ENCODE peak calls at places on chromosomes 5 and 9, in seven cellular contexts. One of them, this sample, is unnamed.

GRCh38 chr9:127955294-127956015 is 17.8 kb upstream of the DPM2 start:
- DNase-seq in fibroblast of lung: no peak
- DNase-seq in mammary epithelial cell: peak; percentile 84
- DNase-seq in AG09309: no peak
- DNase-seq in fibroblast of the aortic adventitia: no peak
- DNase-seq in sigmoid colon: peak; percentile 89
- DNase-seq in foreskin fibroblast: peak; percentile 48
- DNase-seq in this sample: no peak

GRCh38 chr9:100619665-100620064 is 41.8 kb downstream of the CAVIN4 start:
- DNase-seq in mammary epithelial cell: no peak
- DNase-seq in sigmoid colon: no peak
- DNase-seq in fibroblast of lung: no peak
- DNase-seq in AG09309: no peak
- DNase-seq in fibroblast of the aortic adventitia: no peak
- DNase-seq in foreskin fibroblast: no peak
- DNase-seq in this sample: no peak

GRCh38 chr5:110572709-110573108 is 153.8 kb downstream of the TMEM232 start:
- DNase-seq in mammary epithelial cell: no peak
- DNase-seq in foreskin fibroblast: no peak
- DNase-seq in fibroblast of the aortic adventitia: no peak
- DNase-seq in AG09309: no peak
- DNase-seq in sigmoid colon: no peak
- DNase-seq in fibroblast of lung: no peak
- DNase-seq in this sample: no peak

GRCh38 chr5:141524604-141525597 is 36.0 kb downstream of the PCDHGC5 start:
- DNase-seq in foreskin fibroblast: peak; percentile 98
- DNase-seq in mammary epithelial cell: peak; percentile 90
- DNase-seq in AG09309: peak; percentile 92
- DNase-seq in sigmoid colon: peak; percentile 96
- DNase-seq in fibroblast of lung: peak; percentile 99
- DNase-seq in fibroblast of the aortic adventitia: peak; percentile 98
- DNase-seq in this sample: peak; percentile 97

GRCh38 chr5:132293992-132294727 is at the start of gene SLC22A4:
- DNase-seq in fibroblast of lung: peak; percentile 91
- DNase-seq in mammary epithelial cell: peak; percentile 91
- DNase-seq in foreskin fibroblast: peak; percentile 98
- DNase-seq in fibroblast of the aortic adventitia: peak; percentile 85
- DNase-seq in sigmoid colon: peak; percentile 98
- DNase-seq in AG09309: peak; percentile 68
- DNase-seq in this sample: peak; percentile 96

GRCh38 chr9:116574027-116574679 is 113.0 kb upstream of the TRIM32 start:
- DNase-seq in AG09309: no peak
- DNase-seq in fibroblast of the aortic adventitia: peak; percentile 64
- DNase-seq in foreskin fibroblast: no peak
- DNase-seq in fibroblast of lung: no peak
- DNase-seq in mammary epithelial cell: no peak
- DNase-seq in sigmoid colon: no peak
- DNase-seq in this sample: no peak

GRCh38 chr5:72618699-72619098 is 111.5 kb upstream of the ZNF366 start:
- DNase-seq in fibroblast of the aortic adventitia: no peak
- DNase-seq in mammary epithelial cell: no peak
- DNase-seq in fibroblast of lung: peak; percentile 64
- DNase-seq in sigmoid colon: no peak
- DNase-seq in foreskin fibroblast: peak; percentile 82
- DNase-seq in AG09309: no peak
- DNase-seq in this sample: no peak

GRCh38 chr5:170162631-170163321 is 57.1 kb downstream of the FOXI1 start:
- DNase-seq in fibroblast of the aortic adventitia: no peak
- DNase-seq in foreskin fibroblast: no peak
- DNase-seq in sigmoid colon: no peak
- DNase-seq in AG09309: no peak
- DNase-seq in mammary epithelial cell: no peak
- DNase-seq in fibroblast of lung: no peak
- DNase-seq in this sample: no peak

GRCh38 chr5:56480305-56481146 is 247.4 kb upstream of the ANKRD55 start:
- DNase-seq in foreskin fibroblast: peak; percentile 67
- DNase-seq in fibroblast of lung: peak; percentile 48
- DNase-seq in AG09309: no peak
- DNase-seq in fibroblast of the aortic adventitia: peak; percentile 47
- DNase-seq in sigmoid colon: peak; percentile 78
- DNase-seq in mammary epithelial cell: peak; percentile 65
- DNase-seq in this sample: peak; percentile 72

DNA sequence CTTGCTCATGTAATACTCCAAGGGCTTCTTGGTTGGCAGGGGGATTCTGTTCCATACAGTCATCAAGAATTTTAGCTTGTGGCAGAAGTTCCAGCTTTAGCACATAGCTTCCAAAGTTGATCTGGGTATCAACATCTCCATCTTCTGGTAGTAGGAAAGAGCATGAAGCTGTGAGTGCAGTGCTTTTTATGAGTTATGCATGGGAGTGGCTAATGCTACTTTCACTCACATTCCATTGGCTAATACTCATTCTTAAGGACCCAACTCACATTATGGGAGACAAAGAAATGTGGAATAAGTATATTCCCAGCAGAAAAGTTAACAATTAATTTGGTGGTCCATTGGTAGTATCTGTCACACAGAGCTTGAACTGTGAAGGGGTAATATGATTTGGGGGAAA is 194.2 kb upstream of the CHD1 start:
- DNase-seq in sigmoid colon: no peak
- DNase-seq in fibroblast of the aortic adventitia: no peak
- DNase-seq in foreskin fibroblast: no peak
- DNase-seq in fibroblast of lung: no peak
- DNase-seq in mammary epithelial cell: peak; percentile 9
- DNase-seq in AG09309: no peak
- DNase-seq in this sample: no peak
- TF ChIP-seq CTCF in sigmoid colon: no peak
- TF ChIP-seq CTCF in fibroblast of the aortic adventitia: no peak
- TF ChIP-seq CTCF in foreskin fibroblast: no peak
- TF ChIP-seq CTCF in fibroblast of lung: no peak
- TF ChIP-seq CTCF in mammary epithelial cell: no peak
- TF ChIP-seq CTCF in AG09309: no peak
- TF ChIP-seq CTCF in this sample: no peak

DNA sequence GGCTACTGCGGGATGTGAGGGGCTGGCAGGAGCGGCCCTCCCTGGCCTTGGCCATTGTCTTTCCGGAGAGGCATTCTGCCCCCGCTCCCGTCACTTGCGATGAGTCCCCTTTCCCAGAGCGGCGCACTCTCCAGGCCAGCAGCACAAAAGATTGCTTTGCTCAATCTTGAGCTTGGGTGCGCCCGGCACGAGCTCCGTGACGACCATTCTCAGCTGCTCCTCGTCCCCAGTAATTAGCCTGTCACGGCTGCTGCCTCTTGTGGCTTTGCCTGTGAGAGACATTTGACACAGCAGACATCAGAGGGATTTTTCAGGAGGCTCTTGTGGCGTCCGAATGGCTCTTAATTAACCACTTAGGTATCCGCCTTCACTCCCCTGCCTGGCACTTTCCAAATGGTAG is 397.9 kb upstream of the IRX1 start:
- DNase-seq in fibroblast of lung: no peak
- DNase-seq in sigmoid colon: no peak
- DNase-seq in mammary epithelial cell: no peak
- DNase-seq in foreskin fibroblast: no peak
- DNase-seq in AG09309: no peak
- DNase-seq in fibroblast of the aortic adventitia: no peak
- DNase-seq in this sample: peak; percentile 1
- H3K4me3 ChIP-seq in fibroblast of lung: no peak overlapping the region
- H3K4me3 ChIP-seq in sigmoid colon: no peak overlapping the region
- H3K4me3 ChIP-seq in mammary epithelial cell: no peak overlapping the region
- H3K4me3 ChIP-seq in foreskin fibroblast: no peak overlapping the region
- H3K4me3 ChIP-seq in AG09309: no peak overlapping the region
- H3K4me3 ChIP-seq in fibroblast of the aortic adventitia: no peak overlapping the region
- H3K4me3 ChIP-seq in this sample: no peak overlapping the region

GRCh38 chr9:37496020-37496419 is 10.3 kb downstream of the POLR1E start:
- DNase-seq in foreskin fibroblast: no peak
- DNase-seq in sigmoid colon: no peak
- DNase-seq in mammary epithelial cell: no peak
- DNase-seq in fibroblast of the aortic adventitia: no peak
- DNase-seq in AG09309: no peak
- DNase-seq in fibroblast of lung: no peak
- DNase-seq in this sample: no peak
- TF ChIP-seq CTCF in foreskin fibroblast: no peak
- TF ChIP-seq CTCF in sigmoid colon: no peak
- TF ChIP-seq CTCF in mammary epithelial cell: no peak
- TF ChIP-seq CTCF in fibroblast of the aortic adventitia: no peak
- TF ChIP-seq CTCF in AG09309: no peak
- TF ChIP-seq CTCF in fibroblast of lung: no peak
- TF ChIP-seq CTCF in this sample: no peak

DNA sequence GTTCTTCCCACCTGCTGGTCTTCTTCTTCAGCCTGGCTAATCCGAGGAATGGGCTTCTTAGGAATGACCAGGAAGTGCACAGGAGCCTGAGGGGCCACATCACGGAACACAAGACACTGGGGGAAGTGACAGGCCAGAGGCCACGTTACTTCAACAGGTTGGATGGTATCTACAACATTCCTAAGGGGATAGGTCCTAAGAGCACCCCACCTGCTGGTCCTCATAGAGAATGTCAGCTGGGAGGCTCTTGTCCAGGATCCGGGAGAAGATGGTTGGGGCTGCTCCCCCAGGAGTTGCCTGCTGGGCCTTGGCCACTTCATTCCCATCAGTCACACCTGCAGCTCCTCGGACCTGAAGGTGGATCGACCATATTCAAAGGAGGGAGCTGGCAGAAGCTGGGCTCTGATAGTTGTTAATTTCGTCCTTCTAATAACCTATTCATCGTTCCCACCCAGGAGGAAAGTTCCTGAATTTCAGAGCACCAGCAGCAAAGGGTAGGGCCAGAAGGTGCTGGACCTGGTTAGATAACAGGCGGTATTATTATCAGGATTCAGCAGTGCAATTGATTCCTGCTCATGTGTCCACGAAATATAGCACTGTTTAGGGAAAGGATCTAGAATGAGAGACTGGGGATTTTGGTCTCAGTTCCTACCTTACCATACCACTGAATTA is 1.3 kb downstream of the HINT2 start:
- DNase-seq in mammary epithelial cell: no peak
- DNase-seq in AG09309: no peak
- DNase-seq in foreskin fibroblast: peak; percentile 42
- DNase-seq in fibroblast of lung: no peak
- DNase-seq in fibroblast of the aortic adventitia: peak; percentile 25
- DNase-seq in sigmoid colon: no peak
- DNase-seq in this sample: no peak
- H3K4me3 ChIP-seq in mammary epithelial cell: no peak overlapping the region
- H3K4me3 ChIP-seq in AG09309: no peak overlapping the region
- H3K4me3 ChIP-seq in foreskin fibroblast: no peak overlapping the region
- H3K4me3 ChIP-seq in fibroblast of lung: no peak overlapping the region
- H3K4me3 ChIP-seq in fibroblast of the aortic adventitia: no peak overlapping the region
- H3K4me3 ChIP-seq in sigmoid colon: peak overlapping the region; percentile 99
- H3K4me3 ChIP-seq in this sample: no peak overlapping the region

DNA sequence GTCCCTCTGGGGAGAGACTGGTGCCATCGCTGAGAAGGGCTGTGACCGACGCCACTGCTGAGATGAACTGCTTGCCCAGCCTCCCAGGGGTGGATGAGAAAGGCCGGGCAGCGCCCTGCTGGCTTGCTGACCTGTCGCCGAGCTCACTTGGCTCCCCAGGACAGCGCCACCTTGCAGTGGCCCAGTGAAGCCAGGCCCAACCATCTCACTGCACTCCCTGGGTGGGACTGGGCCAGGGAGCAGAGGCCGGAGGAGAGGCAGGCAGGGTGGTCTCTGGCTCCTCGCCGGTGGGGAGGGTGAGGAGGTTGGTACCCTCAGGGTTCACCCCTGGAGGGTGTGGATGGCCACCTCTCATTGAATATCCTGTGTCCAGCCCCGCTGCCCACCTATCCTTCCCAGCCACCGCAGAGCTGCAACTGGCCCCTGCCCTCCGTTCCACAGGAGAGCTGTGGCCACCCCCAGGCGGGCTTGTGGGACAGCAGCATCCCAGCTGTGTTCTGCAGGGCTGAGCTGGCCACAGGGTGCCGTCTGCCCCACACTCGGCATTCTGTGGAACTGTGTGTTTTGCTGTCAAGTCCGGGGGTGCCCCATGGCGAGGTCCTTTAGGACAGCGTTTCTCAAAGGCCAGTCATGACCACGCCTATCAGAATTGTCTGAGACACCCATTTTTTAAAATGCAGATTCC is 41.0 kb upstream of the FCN2 start:
- DNase-seq in sigmoid colon: no peak
- DNase-seq in AG09309: no peak
- DNase-seq in fibroblast of the aortic adventitia: no peak
- DNase-seq in mammary epithelial cell: no peak
- DNase-seq in foreskin fibroblast: no peak
- DNase-seq in fibroblast of lung: no peak
- DNase-seq in this sample: no peak
- TF ChIP-seq CTCF in sigmoid colon: no peak
- TF ChIP-seq CTCF in AG09309: peak; percentile 8
- TF ChIP-seq CTCF in fibroblast of the aortic adventitia: no peak
- TF ChIP-seq CTCF in mammary epithelial cell: no peak
- TF ChIP-seq CTCF in foreskin fibroblast: no peak
- TF ChIP-seq CTCF in fibroblast of lung: no peak
- TF ChIP-seq CTCF in this sample: peak; percentile 17

GRCh38 chr5:17143335-17143734 is 74.1 kb upstream of the BASP1 start:
- DNase-seq in sigmoid colon: no peak
- DNase-seq in mammary epithelial cell: no peak
- DNase-seq in foreskin fibroblast: no peak
- DNase-seq in fibroblast of lung: peak; percentile 30
- DNase-seq in AG09309: no peak
- DNase-seq in fibroblast of the aortic adventitia: no peak
- DNase-seq in this sample: no peak

GRCh38 chr5:17147225-17148120 is 70.0 kb upstream of the BASP1 start:
- DNase-seq in foreskin fibroblast: no peak
- DNase-seq in AG09309: no peak
- DNase-seq in fibroblast of lung: peak; percentile 56
- DNase-seq in sigmoid colon: no peak
- DNase-seq in mammary epithelial cell: no peak
- DNase-seq in fibroblast of the aortic adventitia: peak; percentile 86
- DNase-seq in this sample: no peak

GRCh38 chr5:17148481-17148880 is 69.0 kb upstream of the BASP1 start:
- DNase-seq in fibroblast of the aortic adventitia: no peak
- DNase-seq in sigmoid colon: no peak
- DNase-seq in fibroblast of lung: no peak
- DNase-seq in foreskin fibroblast: no peak
- DNase-seq in AG09309: no peak
- DNase-seq in mammary epithelial cell: no peak
- DNase-seq in this sample: no peak

GRCh38 chr5:17149786-17150185 is 67.6 kb upstream of the BASP1 start:
- DNase-seq in foreskin fibroblast: no peak
- DNase-seq in sigmoid colon: no peak
- DNase-seq in mammary epithelial cell: no peak
- DNase-seq in AG09309: no peak
- DNase-seq in fibroblast of the aortic adventitia: no peak
- DNase-seq in fibroblast of lung: no peak
- DNase-seq in this sample: no peak

DNA sequence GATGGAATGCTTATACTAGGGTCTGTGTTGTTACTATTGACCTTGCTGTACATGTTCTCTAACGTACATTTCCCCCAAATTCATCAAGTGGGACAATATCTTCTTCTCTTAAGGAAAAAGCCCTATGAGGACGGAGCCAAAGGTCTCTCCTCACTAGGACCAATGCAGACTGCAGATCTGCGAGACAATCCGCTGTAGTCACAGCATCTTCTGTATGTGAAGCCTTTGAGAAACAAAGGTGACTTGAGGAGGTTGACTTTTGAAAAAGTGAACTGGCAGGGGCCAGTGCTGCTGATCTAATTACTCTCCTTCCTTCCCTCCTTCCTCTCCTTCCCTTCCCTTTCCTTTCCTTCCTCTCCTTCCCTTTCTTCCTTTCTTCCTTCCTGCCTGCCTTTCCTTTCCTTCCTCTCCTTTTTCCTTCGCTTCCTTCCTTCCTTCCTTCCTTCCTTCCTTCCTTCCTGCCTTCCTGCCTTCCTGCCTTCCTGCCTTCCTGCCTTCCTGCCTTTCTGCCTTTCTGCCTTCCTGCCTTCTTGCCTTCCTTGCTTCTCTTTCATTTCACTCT is 71.1 kb upstream of the BASP1 start:
- DNase-seq in foreskin fibroblast: no peak
- DNase-seq in fibroblast of lung: no peak
- DNase-seq in sigmoid colon: no peak
- DNase-seq in fibroblast of the aortic adventitia: no peak
- DNase-seq in AG09309: no peak
- DNase-seq in mammary epithelial cell: no peak
- DNase-seq in this sample: no peak
- H3K4me3 ChIP-seq in foreskin fibroblast: no peak overlapping the region
- H3K4me3 ChIP-seq in fibroblast of lung: no peak overlapping the region
- H3K4me3 ChIP-seq in sigmoid colon: no peak overlapping the region
- H3K4me3 ChIP-seq in fibroblast of the aortic adventitia: no peak overlapping the region
- H3K4me3 ChIP-seq in AG09309: no peak overlapping the region
- H3K4me3 ChIP-seq in mammary epithelial cell: no peak overlapping the region
- H3K4me3 ChIP-seq in this sample: no peak overlapping the region